ENCODE peak calls at places on chromosomes 3 and 15, in nine cellular contexts. S, N, E, O, R, C, Q, T and V are unnamed samples.

GRCh38 chr15:60614028-60614427 is 135.1 kb upstream of the ICE2 start:
- DNase-seq in S (no peak), N (no peak), E (no peak), O (no peak), R (no peak), C (no peak), Q (no peak), T (no peak), V (no peak)

GRCh38 chr3:101518421-101518871 is 5.4 kb upstream of the SENP7 start:
- DNase-seq in S (peak; percentile 33), N (no peak), E (peak; percentile 19), O (no peak), R (no peak), C (no peak), Q (no peak), T (no peak), V (no peak)

GRCh38 chr15:29936353-29937049 is 114.2 kb upstream of the TJP1 start:
- DNase-seq in S (peak; percentile 75), N (no peak), E (no peak), O (no peak), R (peak; percentile 37), C (no peak), Q (no peak), T (no peak), V (no peak)

GRCh38 chr3:52026016-52026415 is 30.3 kb upstream of the RPL29 start:
- DNase-seq in S (no peak), N (no peak), E (no peak), O (no peak), R (no peak), C (no peak), Q (no peak), T (no peak), V (no peak)

GRCh38 chr3:5294360-5294759 is 106.9 kb downstream of the EDEM1 start:
- DNase-seq in S (no peak), N (no peak), E (no peak), O (no peak), R (no peak), C (no peak), Q (no peak), T (no peak), V (no peak)

GRCh38 chr3:127590282-127590592 is 296 bp downstream of the TPRA1 start:
- DNase-seq in S (peak; percentile 29), N (no peak), E (peak; percentile 40), O (no peak), R (no peak), C (peak; percentile 36), Q (no peak), T (no peak), V (no peak)

GRCh38 chr3:134366221-134366927 is 7.9 kb downstream of the AMOTL2 start:
- DNase-seq in S (no peak), N (no peak), E (no peak), O (no peak), R (no peak), C (no peak), Q (no peak), T (no peak), V (peak; percentile 1)

GRCh38 chr3:98984024-98984423 is 82.5 kb upstream of the DCBLD2 start:
- DNase-seq in S (no peak), N (no peak), E (no peak), O (no peak), R (no peak), C (no peak), Q (no peak), T (no peak), V (no peak)

GRCh38 chr15:90691982-90692773 is 25.0 kb upstream of the BLM start:
- DNase-seq in S (no peak), N (no peak), E (no peak), O (no peak), R (no peak), C (no peak), Q (no peak), T (no peak), V (no peak)

GRCh38 chr15:42102646-42103235 is 8.4 kb upstream of the PLA2G4D start:
- DNase-seq in S (no peak), N (no peak), E (no peak), O (no peak), R (peak; percentile 48), C (no peak), Q (no peak), T (no peak), V (no peak)

GRCh38 chr15:51497806-51498205 is 124.8 kb downstream of the DMXL2 start:
- DNase-seq in S (no peak), N (no peak), E (no peak), O (no peak), R (no peak), C (no peak), Q (no peak), T (no peak), V (no peak)

GRCh38 chr3:46521096-46521495 is 23.3 kb downstream of the RTP3 start:
- DNase-seq in S (no peak), N (no peak), E (no peak), O (no peak), R (no peak), C (no peak), Q (no peak), T (no peak), V (no peak)

GRCh38 chr3:32428092-32429068 is 36.7 kb downstream of the CMTM7 start:
- DNase-seq in S (no peak), N (no peak), E (no peak), O (no peak), R (no peak), C (no peak), Q (no peak), T (no peak), V (no peak)

GRCh38 chr3:49199244-49199899 is 28.0 kb downstream of the KLHDC8B start:
- DNase-seq in S (peak; percentile 30), N (peak; percentile 52), E (peak; percentile 3), O (peak; percentile 94), R (peak; percentile 61), C (no peak), Q (no peak), T (peak; percentile 76), V (peak; percentile 97)

GRCh38 chr3:188975612-188976314 is 196.0 kb upstream of the TPRG1 start:
- DNase-seq in S (no peak), N (no peak), E (no peak), O (no peak), R (peak; percentile 88), C (no peak), Q (no peak), T (no peak), V (no peak)